ENCODE peak calls at places on chromosome 21, in seven cellular contexts. U, J, C, Q, P, H and G are unnamed samples.

GRCh38 chr21:23402929-23403520 is 2204.3 kb downstream of the MRPL39 start:
- DNase-seq in J (no peak), U (no peak), C (no peak), H (no peak), P (no peak), Q (no peak), G (no peak)

GRCh38 chr21:23812485-23812884 is 1794.8 kb downstream of the MRPL39 start:
- DNase-seq in C (no peak), P (no peak), U (no peak), Q (no peak), J (no peak), H (no peak), G (no peak)

GRCh38 chr21:39737376-39738000 is 7.5 kb upstream of the IGSF5 start:
- DNase-seq in C (no peak), J (no peak), H (no peak), Q (no peak), U (no peak), P (no peak), G (no peak)

GRCh38 chr21:33071878-33072306 is 2.0 kb downstream of the OLIG1 start:
- DNase-seq in U (no peak), Q (peak), H (no peak), P (peak), J (peak), C (peak), G (peak)

GRCh38 chr21:39984613-39985012 is 117.4 kb downstream of the PCP4 start:
- DNase-seq in P (no peak), Q (no peak), J (no peak), C (no peak), U (no peak), H (no peak), G (no peak)

GRCh38 chr21:38839683-38840286 is 34.1 kb downstream of the ETS2 start:
- DNase-seq in Q (no peak), J (peak), P (peak), C (no peak), U (no peak), H (no peak), G (peak)

GRCh38 chr21:20739421-20739820 is 258.8 kb upstream of the NCAM2 start:
- DNase-seq in P (no peak), H (no peak), C (peak), U (no peak), J (no peak), Q (no peak), G (no peak)

GRCh38 chr21:38646213-38646837 is 148.0 kb upstream of the ERG start:
- DNase-seq in U (no peak), Q (no peak), P (no peak), H (no peak), J (peak), C (no peak), G (peak)

GRCh38 chr21:14318598-14318997 is 64.3 kb downstream of the HSPA13 start:
- DNase-seq in Q (no peak), P (no peak), U (no peak), J (no peak), H (no peak), C (no peak), G (no peak)

DNA sequence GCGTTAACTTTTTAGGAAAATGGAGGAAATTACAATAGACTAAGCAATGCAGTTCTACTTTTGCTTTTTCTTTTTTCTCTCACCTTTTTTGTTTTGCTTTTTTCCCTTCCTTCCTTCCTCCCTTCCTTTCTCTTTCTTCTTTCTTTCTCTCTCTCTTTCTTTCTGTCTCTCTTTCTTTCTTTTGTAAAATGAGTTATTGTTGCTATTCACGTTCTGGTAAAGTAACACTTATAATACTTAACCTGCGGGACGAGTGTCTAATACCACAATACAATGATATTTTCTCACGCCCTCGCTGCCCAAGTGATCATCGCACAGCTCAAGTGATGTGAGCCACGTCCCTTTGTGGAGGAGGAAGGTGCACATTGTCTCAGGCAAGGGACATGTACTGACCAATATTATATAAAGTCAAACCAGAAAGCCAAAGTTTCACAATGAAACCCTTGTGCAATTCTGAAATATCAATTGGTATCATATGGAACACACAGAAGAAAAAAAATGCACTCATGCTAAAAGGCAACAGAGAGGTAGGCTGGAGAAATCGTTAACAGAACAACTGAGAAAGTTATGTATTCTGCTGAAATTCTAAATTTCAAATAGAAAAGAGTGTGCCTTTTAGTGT is 1.7 kb downstream of the JAM2 start:
- DNase-seq in J (no peak), P (no peak), H (no peak), U (no peak), C (no peak), Q (no peak), G (no peak)
- H3K4me3 ChIP-seq in J (peak), P (peak), H (peak), U (peak), C (peak), Q (peak), G (peak)

DNA sequence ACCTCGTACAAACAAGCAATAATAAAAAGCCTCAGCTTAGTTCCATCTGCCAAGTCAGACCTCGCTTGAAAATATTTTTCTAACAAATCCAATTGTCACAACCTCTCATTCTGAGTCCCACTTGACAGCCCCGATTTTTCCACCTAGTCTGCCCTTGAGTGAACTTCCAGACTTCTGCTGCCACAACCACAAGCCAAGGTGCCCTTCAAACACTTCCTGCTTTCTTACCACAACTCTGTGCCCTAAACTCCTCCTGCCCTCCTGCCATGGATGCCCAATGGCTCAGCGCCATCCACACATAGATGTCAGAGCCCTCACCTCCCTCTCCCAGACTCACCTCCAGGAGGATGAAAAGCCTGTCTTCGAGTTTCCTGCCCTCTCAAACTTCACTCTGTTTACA is 3.9 kb downstream of the TMPRSS2 start:
- DNase-seq in C (no peak), H (no peak), J (no peak), U (no peak), Q (no peak), P (no peak), G (no peak)
- H3K4me3 ChIP-seq in C (no peak), H (no peak), J (no peak), U (no peak), Q (no peak), P (no peak), G (no peak)

GRCh38 chr21:45286671-45287437 is 841 bp downstream of the POFUT2 start:
- DNase-seq in Q (peak), J (no peak), H (no peak), U (peak), C (peak), P (peak), G (no peak)
- H3K4me3 ChIP-seq in Q (peak), J (peak), H (peak), U (peak), C (peak), P (peak), G (peak)

DNA sequence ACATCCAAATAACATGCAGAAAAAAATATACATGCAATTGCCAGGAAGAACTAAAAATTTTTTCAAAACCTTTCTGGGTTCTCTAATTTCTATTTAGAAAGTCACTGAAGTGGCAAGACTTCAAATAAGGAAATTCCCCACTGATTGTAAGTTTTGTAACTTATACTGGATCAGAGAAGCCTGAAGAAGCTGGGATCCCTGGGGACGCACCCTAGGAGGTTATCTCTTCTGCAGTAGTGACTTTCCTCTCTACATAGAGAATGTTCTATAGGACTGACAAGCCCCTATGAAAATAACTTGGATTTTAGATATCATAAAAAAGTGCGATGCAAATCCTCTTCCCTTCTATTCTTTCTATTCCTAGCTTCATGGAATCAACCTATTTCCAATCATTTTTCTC is 182.6 kb downstream of the MRPL39 start:
- DNase-seq in P (no peak), Q (no peak), H (no peak), U (no peak), J (no peak), C (no peak), G (no peak)
- H3K4me3 ChIP-seq in P (no peak), Q (no peak), H (no peak), U (no peak), J (no peak), C (no peak), G (no peak)

DNA sequence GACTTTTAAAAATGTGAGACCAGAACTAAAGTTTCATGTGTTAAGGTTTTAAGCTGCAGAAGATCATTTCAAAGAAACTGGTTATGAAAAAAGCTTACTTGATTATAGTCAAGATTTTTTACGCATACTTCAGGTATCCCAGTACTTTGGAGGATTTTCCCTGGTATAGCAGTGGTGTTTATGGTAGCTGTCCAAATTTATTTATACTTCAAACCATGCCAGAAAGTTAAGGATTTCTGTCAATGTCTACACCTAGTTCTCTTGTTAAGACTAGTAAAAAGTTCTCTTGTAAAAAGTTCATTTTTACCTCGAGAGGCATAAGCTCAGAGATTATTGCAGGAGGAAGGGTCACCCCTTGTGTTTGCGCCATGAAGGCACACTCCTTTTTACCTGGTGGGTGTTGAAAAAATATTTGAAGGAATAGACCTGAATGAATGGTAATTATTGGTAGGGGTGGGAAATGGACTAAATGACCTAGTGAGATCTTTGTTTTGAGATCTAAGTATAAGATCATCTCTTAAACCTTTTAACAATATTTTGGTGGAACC is 2.8 kb downstream of the DYRK1A start:
- DNase-seq in P (no peak), U (no peak), H (no peak), Q (no peak), J (no peak), C (no peak), G (no peak)
- H3K4me3 ChIP-seq in P (peak), U (peak), H (peak), Q (no peak), J (peak), C (peak), G (peak)

DNA sequence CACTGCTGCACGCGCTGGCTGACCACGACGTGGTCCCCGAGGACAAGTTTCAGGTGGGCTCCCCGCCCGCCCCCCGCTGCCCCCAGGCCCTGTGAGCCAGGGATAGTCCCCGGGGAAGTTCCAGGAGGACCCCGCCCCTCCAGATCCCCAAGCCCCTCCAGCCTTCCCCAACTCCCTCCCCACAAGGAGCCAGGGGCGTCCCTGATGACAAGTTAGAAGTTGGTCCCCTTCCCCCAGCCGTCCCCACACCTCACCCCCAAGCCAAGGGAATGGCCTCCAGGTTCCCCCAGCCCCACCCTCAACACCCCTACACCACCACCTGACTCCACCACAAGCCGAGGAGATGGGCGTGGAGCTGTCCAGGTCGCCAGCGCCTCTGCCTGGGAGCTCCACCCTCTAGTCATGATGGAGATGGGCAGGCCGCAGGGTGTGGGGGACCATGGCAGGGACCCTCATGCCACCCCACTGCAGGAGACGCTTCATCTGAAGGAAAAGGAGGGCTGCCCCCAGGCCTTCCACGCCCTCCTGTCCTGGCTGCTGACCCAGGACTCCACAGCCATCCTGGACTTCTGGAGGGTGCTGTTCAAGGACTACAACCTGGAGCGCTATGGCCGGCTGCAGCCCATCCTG is 525 bp downstream of the AIRE start:
- DNase-seq in U (no peak), H (no peak), C (no peak), Q (peak), J (no peak), P (no peak), G (no peak)
- H3K4me3 ChIP-seq in U (no peak), H (no peak), C (no peak), Q (no peak), J (no peak), P (no peak), G (no peak)

GRCh38 chr21:34884346-34884929 is 164.7 kb downstream of the RUNX1 start:
- DNase-seq in U (no peak), C (no peak), Q (no peak), H (no peak), J (no peak), P (no peak), G (no peak)
- H3K4me3 ChIP-seq in U (no peak), C (no peak), Q (peak), H (no peak), J (peak), P (peak), G (peak)